ENCODE peak calls at places on chromosome 13, in nine cellular contexts. Y is left lung; O is neural progenitor cell; E is astrocyte; U is CD4-positive, alpha-beta memory T cell; Q is naive thymus-derived CD4-positive, alpha-beta T cell; N is ovary; C is tibial nerve; L is uterus. K is an unnamed sample.

GRCh38 chr13:107203146-107203847 is 635.4 kb upstream of the ARGLU1 start:
- DNase-seq in Y (peak; percentile 57), O (peak; percentile 73), E (no peak), U (no peak), Q (no peak), N (no peak), C (no peak), L (no peak), K (peak; percentile 1)

GRCh38 chr13:36344173-36344572 is 2.0 kb downstream of the SPART start:
- DNase-seq in Y (no peak), O (no peak), E (no peak), U (no peak), Q (no peak), N (no peak), C (no peak), L (peak; percentile 62), K (no peak)

GRCh38 chr13:89966524-89966923 is 1381.0 kb upstream of the MIR17HG start:
- DNase-seq in Y (no peak), O (peak; percentile 13), E (no peak), U (no peak), Q (no peak), N (no peak), C (no peak), L (no peak), K (no peak)

GRCh38 chr13:31044658-31045620 is 112.5 kb downstream of the TEX26 start:
- DNase-seq in Y (no peak), O (no peak), E (no peak), U (peak; percentile 14), Q (no peak), N (no peak), C (no peak), L (no peak), K (no peak)

GRCh38 chr13:24212254-24212653 is 51.7 kb downstream of the SPATA13 start:
- DNase-seq in Y (no peak), O (no peak), E (no peak), U (no peak), Q (no peak), N (no peak), C (no peak), L (no peak), K (no peak)

GRCh38 chr13:60402022-60402421 is 5.0 kb downstream of the TDRD3 start:
- DNase-seq in Y (no peak), O (no peak), E (no peak), U (no peak), Q (no peak), N (no peak), C (no peak), L (no peak), K (no peak)

GRCh38 chr13:31477961-31478360 is 261.4 kb upstream of the RXFP2 start:
- DNase-seq in Y (no peak), O (no peak), E (peak; percentile 69), U (no peak), Q (no peak), N (no peak), C (no peak), L (no peak), K (no peak)

GRCh38 chr13:77429320-77430142 is 102.6 kb upstream of the MYCBP2 start:
- DNase-seq in Y (no peak), O (no peak), E (peak; percentile 71), U (no peak), Q (no peak), N (no peak), C (no peak), L (no peak), K (peak; percentile 82)

GRCh38 chr13:101327844-101328243 is 88.5 kb downstream of the NALCN start:
- DNase-seq in Y (no peak), O (no peak), E (no peak), U (no peak), Q (no peak), N (no peak), C (no peak), L (no peak), K (no peak)

GRCh38 chr13:107130516-107130915 is 562.6 kb upstream of the ARGLU1 start:
- DNase-seq in Y (no peak), O (peak; percentile 22), E (no peak), U (no peak), Q (no peak), N (no peak), C (no peak), L (no peak), K (no peak)

GRCh38 chr13:42369071-42369795 is 97.3 kb downstream of the AKAP11 start:
- DNase-seq in Y (no peak), O (no peak), E (no peak), U (no peak), Q (no peak), N (no peak), C (no peak), L (no peak), K (no peak)

GRCh38 chr13:46114599-46114998 is 9.8 kb upstream of the CPB2 start:
- DNase-seq in Y (no peak), O (no peak), E (no peak), U (no peak), Q (no peak), N (no peak), C (no peak), L (no peak), K (no peak)

GRCh38 chr13:106314417-106314816 is 221.0 kb downstream of the EFNB2 start:
- DNase-seq in Y (no peak), O (no peak), E (no peak), U (no peak), Q (no peak), N (no peak), C (no peak), L (no peak), K (no peak)

GRCh38 chr13:35475960-35476943 is at the start of gene MAB21L1:
- DNase-seq in Y (peak; percentile 34), O (peak; percentile 81), E (peak; percentile 48), U (no peak), Q (no peak), N (no peak), C (peak; percentile 77), L (no peak), K (no peak)

GRCh38 chr13:37383066-37383465 is 215.5 kb downstream of the POSTN start:
- DNase-seq in Y (no peak), O (peak; percentile 3), E (no peak), U (no peak), Q (no peak), N (no peak), C (no peak), L (no peak), K (no peak)

GRCh38 chr13:23674795-23675640 is 104.8 kb downstream of the TNFRSF19 start:
- DNase-seq in Y (no peak), O (no peak), E (peak; percentile 90), U (no peak), Q (no peak), N (no peak), C (no peak), L (no peak), K (no peak)

GRCh38 chr13:79482271-79482970 is 1.5 kb downstream of the NDFIP2 start:
- DNase-seq in Y (no peak), O (no peak), E (peak; percentile 44), U (no peak), Q (no peak), N (no peak), C (no peak), L (no peak), K (no peak)

GRCh38 chr13:29520671-29521070 is 74.8 kb downstream of the SLC7A1 start:
- DNase-seq in Y (no peak), O (no peak), E (peak; percentile 86), U (no peak), Q (no peak), N (peak; percentile 22), C (no peak), L (no peak), K (no peak)

GRCh38 chr13:68304287-68304893 is 1074.3 kb upstream of the PCDH9 start:
- DNase-seq in Y (no peak), O (peak; percentile 35), E (peak; percentile 1), U (no peak), Q (no peak), N (no peak), C (no peak), L (no peak), K (peak; percentile 6)

GRCh38 chr13:71242191-71242590 is 624.8 kb downstream of the DACH1 start:
- DNase-seq in Y (no peak), O (peak; percentile 85), E (peak; percentile 25), U (no peak), Q (no peak), N (no peak), C (no peak), L (no peak), K (no peak)

GRCh38 chr13:51767100-51767499 is 36.9 kb downstream of the DHRS12 start:
- DNase-seq in Y (no peak), O (peak; percentile 54), E (no peak), U (no peak), Q (no peak), N (no peak), C (no peak), L (no peak), K (no peak)
- H3K4me1 ChIP-seq in Y (peaks cover 16% of the 10 kb centered on the region), O (no peaks in the 10 kb centered on the region), E (peaks cover 12% of the 10 kb centered on the region), U (peaks cover 22% of the 10 kb centered on the region), Q (peaks cover 15% of the 10 kb centered on the region), N (peaks cover 20% of the 10 kb centered on the region), C (no peaks in the 10 kb centered on the region), L (peaks cover 10% of the 10 kb centered on the region), K (peaks cover 9% of the 10 kb centered on the region)

GRCh38 chr13:73074101-73074500 is 15.3 kb downstream of the KLF5 start:
- DNase-seq in Y (no peak), O (no peak), E (no peak), U (no peak), Q (no peak), N (no peak), C (no peak), L (no peak), K (no peak)
- H3K4me1 ChIP-seq in Y (peaks cover 7% of the 10 kb centered on the region), O (no peaks in the 10 kb centered on the region), E (no peaks in the 10 kb centered on the region), U (no peaks in the 10 kb centered on the region), Q (no peaks in the 10 kb centered on the region), N (peaks cover 2% of the 10 kb centered on the region), C (no peaks in the 10 kb centered on the region), L (no peaks in the 10 kb centered on the region), K (no peaks in the 10 kb centered on the region)

DNA sequence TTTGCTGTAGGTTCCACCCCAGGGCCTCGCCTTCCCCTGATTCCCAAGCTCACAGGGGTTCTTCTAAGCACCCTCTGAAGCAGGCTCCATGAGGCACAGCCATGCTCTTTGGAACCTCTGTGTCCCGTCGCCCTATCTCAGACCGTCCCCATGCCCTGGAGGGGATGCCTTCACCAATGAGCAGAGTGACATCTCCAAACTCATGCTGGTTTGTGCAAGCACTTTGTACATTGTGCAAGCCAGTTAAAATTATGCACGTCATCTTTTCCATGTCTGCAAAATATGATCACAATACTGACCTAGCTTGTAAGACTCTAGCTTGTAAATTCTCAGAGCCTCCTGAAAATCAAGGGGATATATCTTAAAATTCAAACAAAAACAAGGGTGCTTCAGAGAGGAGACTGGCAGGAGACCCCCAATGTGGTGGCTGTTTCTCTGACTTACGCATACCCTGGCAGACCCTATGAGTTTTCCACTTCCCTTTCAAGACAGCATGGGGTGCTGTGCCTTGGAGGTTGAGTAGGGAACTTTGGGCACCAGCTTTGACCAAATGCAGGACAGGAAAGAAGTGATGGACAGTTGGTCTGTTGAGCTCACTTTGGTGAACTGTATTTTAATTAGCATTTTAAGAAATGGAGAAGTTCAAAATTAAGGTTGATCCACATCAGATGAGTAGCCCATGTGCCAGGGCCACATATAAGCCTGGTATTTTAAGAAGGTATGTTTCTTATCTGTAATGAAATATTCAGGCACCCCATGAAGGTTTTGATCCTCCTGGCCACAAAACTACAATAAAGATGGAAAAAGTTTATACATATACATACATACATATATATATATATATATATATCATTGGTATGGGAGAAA is 46.2 kb upstream of the RAP2A start:
- DNase-seq in Y (no peak), O (no peak), E (no peak), U (no peak), Q (no peak), N (no peak), C (no peak), L (no peak), K (no peak)
- H3K4me1 ChIP-seq in Y (peaks cover 29% of the 10 kb centered on the region), O (no peaks in the 10 kb centered on the region), E (no peaks in the 10 kb centered on the region), U (peaks cover 4% of the 10 kb centered on the region), Q (peaks cover 9% of the 10 kb centered on the region), N (no peaks in the 10 kb centered on the region), C (no peaks in the 10 kb centered on the region), L (no peaks in the 10 kb centered on the region), K (no peaks in the 10 kb centered on the region)

GRCh38 chr13:110306340-110306959 is 507 bp downstream of the COL4A1 start:
- DNase-seq in Y (no peak), O (peak; percentile 69), E (no peak), U (no peak), Q (no peak), N (peak; percentile 65), C (no peak), L (peak; percentile 62), K (no peak)
- H3K4me1 ChIP-seq in Y (peaks cover 21% of the 10 kb centered on the region), O (peaks cover 29% of the 10 kb centered on the region), E (peaks cover 62% of the 10 kb centered on the region), U (no peaks in the 10 kb centered on the region), Q (no peaks in the 10 kb centered on the region), N (peaks cover 27% of the 10 kb centered on the region), C (no peaks in the 10 kb centered on the region), L (peaks cover 8% of the 10 kb centered on the region), K (no peaks in the 10 kb centered on the region)